ENCODE peak calls at places on chromosomes 3 and 15, in four cellular contexts. One of them, this sample, is unnamed.

GRCh38 chr3:70090322-70090913 is 90.9 kb downstream of the SAMMSON start:
- DNase-seq in stomach: no peak
- DNase-seq in lower leg skin: no peak
- DNase-seq in endothelial cell of umbilical vein: peak
- DNase-seq in this sample: no peak

GRCh38 chr3:123352134-123352554 is 96.7 kb downstream of the ADCY5 start:
- DNase-seq in stomach: no peak
- DNase-seq in lower leg skin: no peak
- DNase-seq in endothelial cell of umbilical vein: no peak
- DNase-seq in this sample: peak

GRCh38 chr3:71599416-71599815 is 15.9 kb upstream of the FOXP1 start:
- DNase-seq in stomach: no peak
- DNase-seq in lower leg skin: no peak
- DNase-seq in endothelial cell of umbilical vein: no peak
- DNase-seq in this sample: no peak

GRCh38 chr15:62426387-62426956 is 261.4 kb upstream of the C2CD4B start:
- DNase-seq in stomach: no peak
- DNase-seq in lower leg skin: no peak
- DNase-seq in endothelial cell of umbilical vein: no peak
- DNase-seq in this sample: no peak

GRCh38 chr15:39665629-39666245 is 84.9 kb downstream of the THBS1 start:
- DNase-seq in stomach: no peak
- DNase-seq in lower leg skin: no peak
- DNase-seq in endothelial cell of umbilical vein: peak
- DNase-seq in this sample: no peak

GRCh38 chr3:16740531-16740930 is 135.3 kb upstream of the DAZL start:
- DNase-seq in stomach: no peak
- DNase-seq in lower leg skin: no peak
- DNase-seq in endothelial cell of umbilical vein: no peak
- DNase-seq in this sample: no peak

GRCh38 chr3:158768881-158769518 is 32.9 kb upstream of the MFSD1 start:
- DNase-seq in stomach: no peak
- DNase-seq in lower leg skin: no peak
- DNase-seq in endothelial cell of umbilical vein: peak
- DNase-seq in this sample: no peak

GRCh38 chr15:67085818-67086649 is 20.6 kb downstream of the SMAD3 start:
- DNase-seq in stomach: no peak
- DNase-seq in lower leg skin: no peak
- DNase-seq in endothelial cell of umbilical vein: no peak
- DNase-seq in this sample: no peak

GRCh38 chr15:26126070-26126469 is 262.9 kb upstream of the ATP10A start:
- DNase-seq in stomach: no peak
- DNase-seq in lower leg skin: no peak
- DNase-seq in endothelial cell of umbilical vein: no peak
- DNase-seq in this sample: no peak

GRCh38 chr15:85800460-85801123 is 5.9 kb upstream of the KLHL25 start:
- DNase-seq in stomach: peak
- DNase-seq in lower leg skin: no peak
- DNase-seq in endothelial cell of umbilical vein: no peak
- DNase-seq in this sample: no peak

GRCh38 chr3:122233109-122233952 is 49.9 kb downstream of the CASR start:
- DNase-seq in stomach: no peak
- DNase-seq in lower leg skin: no peak
- DNase-seq in endothelial cell of umbilical vein: no peak
- DNase-seq in this sample: peak

GRCh38 chr15:81945014-81945615 is 100.7 kb downstream of the MEX3B start:
- DNase-seq in stomach: no peak
- DNase-seq in lower leg skin: no peak
- DNase-seq in endothelial cell of umbilical vein: no peak
- DNase-seq in this sample: no peak

GRCh38 chr15:29008846-29009245 is 123.1 kb downstream of the APBA2 start:
- DNase-seq in stomach: no peak
- DNase-seq in lower leg skin: no peak
- DNase-seq in endothelial cell of umbilical vein: no peak
- DNase-seq in this sample: no peak

GRCh38 chr3:131303848-131304247 is 77.7 kb upstream of the NUDT16 start:
- DNase-seq in stomach: no peak
- DNase-seq in lower leg skin: no peak
- DNase-seq in endothelial cell of umbilical vein: no peak
- DNase-seq in this sample: no peak

GRCh38 chr3:158347966-158348365 is 223.0 kb upstream of the MLF1 start:
- DNase-seq in stomach: no peak
- DNase-seq in lower leg skin: no peak
- DNase-seq in endothelial cell of umbilical vein: peak
- DNase-seq in this sample: no peak

GRCh38 chr3:8506611-8507061 is 5.0 kb downstream of the LMCD1 start:
- DNase-seq in stomach: no peak
- DNase-seq in lower leg skin: no peak
- DNase-seq in endothelial cell of umbilical vein: peak
- DNase-seq in this sample: no peak

GRCh38 chr15:91853968-91854943 is 748 bp downstream of the SLCO3A1 start:
- DNase-seq in stomach: peak
- DNase-seq in lower leg skin: peak
- DNase-seq in endothelial cell of umbilical vein: no peak
- DNase-seq in this sample: peak

GRCh38 chr15:51642696-51643095 is 20.1 kb upstream of the DMXL2 start:
- DNase-seq in stomach: no peak
- DNase-seq in lower leg skin: no peak
- DNase-seq in endothelial cell of umbilical vein: no peak
- DNase-seq in this sample: no peak

GRCh38 chr15:62758126-62758951 is 284.2 kb upstream of the TPM1 start:
- DNase-seq in stomach: peak
- DNase-seq in lower leg skin: peak
- DNase-seq in endothelial cell of umbilical vein: peak
- DNase-seq in this sample: no peak

GRCh38 chr3:72048873-72049272 is 263.9 kb upstream of the PROK2 start:
- DNase-seq in stomach: no peak
- DNase-seq in lower leg skin: no peak
- DNase-seq in endothelial cell of umbilical vein: no peak
- DNase-seq in this sample: no peak

GRCh38 chr15:78923480-78924360 is 21.1 kb downstream of the CTSH start:
- DNase-seq in stomach: no peak
- DNase-seq in lower leg skin: peak
- DNase-seq in endothelial cell of umbilical vein: no peak
- DNase-seq in this sample: peak

GRCh38 chr3:40097507-40098117 is 211.9 kb upstream of the EIF1B start:
- DNase-seq in stomach: no peak
- DNase-seq in lower leg skin: no peak
- DNase-seq in endothelial cell of umbilical vein: no peak
- DNase-seq in this sample: no peak

GRCh38 chr15:65085990-65086679 is 9.6 kb downstream of the KBTBD13 start:
- DNase-seq in stomach: peak
- DNase-seq in lower leg skin: no peak
- DNase-seq in endothelial cell of umbilical vein: peak
- DNase-seq in this sample: no peak

GRCh38 chr3:123613543-123613942 is 28.7 kb upstream of the HACD2 start:
- DNase-seq in stomach: no peak
- DNase-seq in lower leg skin: no peak
- DNase-seq in endothelial cell of umbilical vein: no peak
- DNase-seq in this sample: no peak

GRCh38 chr3:113536627-113537101 is 4.3 kb downstream of the SIDT1 start:
- DNase-seq in stomach: no peak
- DNase-seq in lower leg skin: no peak
- DNase-seq in endothelial cell of umbilical vein: peak
- DNase-seq in this sample: no peak

GRCh38 chr3:72872183-72872582 is 15.7 kb upstream of the GXYLT2 start:
- DNase-seq in stomach: no peak
- DNase-seq in lower leg skin: no peak
- DNase-seq in endothelial cell of umbilical vein: no peak
- DNase-seq in this sample: no peak

GRCh38 chr15:33735637-33736247 is 232.6 kb upstream of the CHRM5 start:
- DNase-seq in stomach: peak
- DNase-seq in lower leg skin: no peak
- DNase-seq in endothelial cell of umbilical vein: peak
- DNase-seq in this sample: no peak

GRCh38 chr3:901953-902778 is 190.7 kb upstream of the CNTN6 start:
- DNase-seq in stomach: no peak
- DNase-seq in lower leg skin: no peak
- DNase-seq in endothelial cell of umbilical vein: peak
- DNase-seq in this sample: no peak

GRCh38 chr3:42827023-42827422 is 17.8 kb downstream of the ACKR2 start:
- DNase-seq in stomach: no peak
- DNase-seq in lower leg skin: no peak
- DNase-seq in endothelial cell of umbilical vein: no peak
- DNase-seq in this sample: no peak
- TF ChIP-seq POLR2A in stomach: no peak
- TF ChIP-seq POLR2A in lower leg skin: no peak
- TF ChIP-seq POLR2A in endothelial cell of umbilical vein: no peak
- TF ChIP-seq POLR2A in this sample: no peak

GRCh38 chr15:90033006-90033405 is 31.9 kb downstream of the ZNF710 start:
- DNase-seq in stomach: no peak
- DNase-seq in lower leg skin: peak
- DNase-seq in endothelial cell of umbilical vein: no peak
- DNase-seq in this sample: peak

GRCh38 chr15:90030376-90030775 is 29.3 kb downstream of the ZNF710 start:
- DNase-seq in stomach: peak
- DNase-seq in lower leg skin: peak
- DNase-seq in endothelial cell of umbilical vein: no peak
- DNase-seq in this sample: peak

GRCh38 chr15:90033448-90033847 is 32.3 kb downstream of the ZNF710 start:
- DNase-seq in stomach: no peak
- DNase-seq in lower leg skin: peak
- DNase-seq in endothelial cell of umbilical vein: no peak
- DNase-seq in this sample: peak

GRCh38 chr15:90029024-90029423 is 27.9 kb downstream of the ZNF710 start:
- DNase-seq in stomach: peak
- DNase-seq in lower leg skin: no peak
- DNase-seq in endothelial cell of umbilical vein: no peak
- DNase-seq in this sample: no peak

DNA sequence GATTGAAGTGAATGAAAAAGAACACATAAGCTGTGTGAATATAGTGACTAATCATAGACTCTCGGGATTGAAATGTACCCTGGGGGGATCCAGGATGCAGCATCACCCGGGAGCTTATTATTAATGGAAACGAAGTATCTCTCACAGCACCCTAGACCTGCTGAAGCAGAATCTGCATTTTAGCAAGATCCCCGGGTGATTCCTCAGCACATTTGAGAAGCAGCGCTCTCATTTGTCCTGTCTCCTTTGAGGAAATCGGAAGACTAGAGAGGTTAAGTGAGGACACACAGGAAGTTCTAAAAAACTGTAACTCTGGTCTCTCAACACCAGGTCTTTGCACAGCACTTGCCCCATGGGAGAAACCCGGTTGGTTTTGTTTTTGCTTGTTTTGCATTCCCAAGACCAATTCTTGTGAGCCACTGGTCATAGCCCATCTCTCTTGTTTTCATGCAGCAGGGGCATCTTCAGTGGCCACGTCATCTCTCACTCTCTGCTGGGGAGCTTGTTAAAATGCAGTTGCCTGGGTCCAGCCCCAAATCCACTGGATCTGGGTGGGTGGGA is 30.2 kb downstream of the ZNF710 start:
- DNase-seq in stomach: no peak
- DNase-seq in lower leg skin: peak
- DNase-seq in endothelial cell of umbilical vein: no peak
- DNase-seq in this sample: peak
- TF ChIP-seq POLR2A in stomach: no peak
- TF ChIP-seq POLR2A in lower leg skin: no peak
- TF ChIP-seq POLR2A in endothelial cell of umbilical vein: no peak
- TF ChIP-seq POLR2A in this sample: no peak

GRCh38 chr3:170727754-170728153 is 141.9 kb upstream of the SLC7A14 start:
- DNase-seq in stomach: no peak
- DNase-seq in lower leg skin: no peak
- DNase-seq in endothelial cell of umbilical vein: no peak
- DNase-seq in this sample: no peak

GRCh38 chr3:170724599-170724998 is 138.7 kb upstream of the SLC7A14 start:
- DNase-seq in stomach: no peak
- DNase-seq in lower leg skin: no peak
- DNase-seq in endothelial cell of umbilical vein: no peak
- DNase-seq in this sample: no peak

GRCh38 chr3:170728181-170728580 is 141.8 kb downstream of the RPL22L1 start:
- DNase-seq in stomach: no peak
- DNase-seq in lower leg skin: no peak
- DNase-seq in endothelial cell of umbilical vein: no peak
- DNase-seq in this sample: no peak

GRCh38 chr3:170725285-170725731 is 139.4 kb upstream of the SLC7A14 start:
- DNase-seq in stomach: no peak
- DNase-seq in lower leg skin: no peak
- DNase-seq in endothelial cell of umbilical vein: no peak
- DNase-seq in this sample: no peak

DNA sequence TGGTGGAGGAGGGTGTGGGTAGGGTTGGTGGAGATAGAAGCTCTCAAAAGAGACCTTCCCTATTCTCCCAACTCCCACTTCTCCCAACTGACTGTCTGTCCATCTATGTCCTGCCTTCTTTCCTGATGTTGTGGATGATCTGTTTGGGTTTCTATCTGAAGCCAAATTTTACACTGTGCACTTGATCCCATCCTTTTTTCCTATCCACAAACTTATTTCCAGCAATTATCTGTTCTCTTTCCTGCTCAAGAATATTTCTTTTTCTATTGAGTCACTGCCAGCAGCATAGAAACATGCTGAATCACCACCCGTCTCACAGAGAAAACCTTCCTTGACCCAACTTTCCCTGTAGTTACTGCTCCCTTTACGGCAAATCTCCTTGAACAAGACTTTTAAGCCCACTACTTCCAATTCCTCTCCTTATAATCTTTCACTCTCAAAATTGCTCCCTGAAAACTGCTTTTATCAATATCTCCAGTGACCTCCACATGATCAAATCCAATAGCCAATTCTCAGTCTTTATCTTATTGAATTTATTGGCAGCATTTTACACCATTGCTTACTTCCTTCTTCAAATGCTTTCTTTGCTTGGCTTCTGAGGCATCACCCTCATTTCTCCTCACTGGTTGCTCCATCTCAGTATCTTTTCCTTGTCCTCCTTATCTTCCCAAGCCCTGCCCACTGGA is 141.2 kb upstream of the SLC7A14 start:
- DNase-seq in stomach: no peak
- DNase-seq in lower leg skin: no peak
- DNase-seq in endothelial cell of umbilical vein: peak
- DNase-seq in this sample: no peak
- TF ChIP-seq POLR2A in stomach: no peak
- TF ChIP-seq POLR2A in lower leg skin: no peak
- TF ChIP-seq POLR2A in endothelial cell of umbilical vein: no peak
- TF ChIP-seq POLR2A in this sample: no peak

GRCh38 chr3:76063019-76063418 is 277.7 kb upstream of the ZNF717 start:
- DNase-seq in stomach: no peak
- DNase-seq in lower leg skin: no peak
- DNase-seq in endothelial cell of umbilical vein: no peak
- DNase-seq in this sample: no peak

GRCh38 chr3:76063811-76064210 is 278.5 kb upstream of the ZNF717 start:
- DNase-seq in stomach: no peak
- DNase-seq in lower leg skin: no peak
- DNase-seq in endothelial cell of umbilical vein: no peak
- DNase-seq in this sample: no peak

GRCh38 chr3:76061654-76062053 is 276.3 kb upstream of the ZNF717 start:
- DNase-seq in stomach: no peak
- DNase-seq in lower leg skin: no peak
- DNase-seq in endothelial cell of umbilical vein: no peak
- DNase-seq in this sample: no peak

DNA sequence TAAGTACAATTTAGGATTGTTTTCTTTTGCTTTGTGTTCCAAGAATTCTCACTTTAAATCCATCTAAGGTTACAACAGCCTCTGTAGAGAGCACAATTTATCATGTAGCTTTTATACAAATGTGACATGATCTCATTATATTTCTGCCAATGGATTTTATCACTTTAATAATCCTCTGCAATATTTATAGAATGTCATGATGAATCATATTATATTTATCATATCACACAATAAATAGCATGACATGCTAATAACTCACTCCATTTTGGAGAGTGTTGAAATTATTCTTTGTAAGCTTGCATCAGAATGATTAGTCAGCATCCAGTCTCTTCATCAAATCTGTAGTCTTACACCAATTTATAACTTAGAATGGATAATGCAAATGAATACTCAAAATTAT is 280.6 kb upstream of the ZNF717 start:
- DNase-seq in stomach: no peak
- DNase-seq in lower leg skin: no peak
- DNase-seq in endothelial cell of umbilical vein: no peak
- DNase-seq in this sample: no peak
- TF ChIP-seq POLR2A in stomach: no peak
- TF ChIP-seq POLR2A in lower leg skin: no peak
- TF ChIP-seq POLR2A in endothelial cell of umbilical vein: no peak
- TF ChIP-seq POLR2A in this sample: no peak

This sample was measured in spleen.